ENCODE peak calls at places on chromosome 21, in ten cellular contexts. E, J, B, H, O, N, T, F, M and C are unnamed samples.

GRCh38 chr21:37087188-37087587 is 14.1 kb downstream of the TTC3 start:
- DNase-seq in E (no peak), J (peak), B (no peak), H (peak), O (no peak), N (peak), T (peak), F (peak), M (no peak), C (peak)

GRCh38 chr21:43289966-43290365 is 121.2 kb downstream of the CRYAA start:
- DNase-seq in E (no peak), J (no peak), B (no peak), H (no peak), O (no peak), N (no peak), T (no peak), F (no peak), M (no peak), C (no peak)

GRCh38 chr21:44874497-44875331 is 1.2 kb upstream of the PTTG1IP start:
- DNase-seq in E (no peak), J (peak), B (no peak), H (peak), O (peak), N (no peak), T (peak), F (no peak), M (peak), C (peak)

GRCh38 chr21:27062441-27062840 is 95.6 kb upstream of the ADAMTS5 start:
- DNase-seq in E (no peak), J (no peak), B (no peak), H (no peak), O (no peak), N (no peak), T (peak), F (no peak), M (no peak), C (no peak)

GRCh38 chr21:23936224-23936623 is 1671.1 kb downstream of the MRPL39 start:
- DNase-seq in E (no peak), J (peak), B (peak), H (peak), O (peak), N (no peak), T (peak), F (peak), M (no peak), C (no peak)

GRCh38 chr21:43902441-43902840 is 37.4 kb downstream of the AGPAT3 start:
- DNase-seq in E (no peak), J (no peak), B (no peak), H (no peak), O (no peak), N (peak), T (peak), F (no peak), M (peak), C (no peak)

GRCh38 chr21:41497836-41498235 is 10.1 kb downstream of the TMPRSS2 start:
- DNase-seq in E (no peak), J (no peak), B (no peak), H (no peak), O (no peak), N (no peak), T (no peak), F (no peak), M (no peak), C (no peak)

GRCh38 chr21:28473530-28474225 is 519.0 kb downstream of the LTN1 start:
- DNase-seq in E (no peak), J (peak), B (no peak), H (no peak), O (no peak), N (no peak), T (peak), F (no peak), M (no peak), C (no peak)

GRCh38 chr21:31798842-31799691 is 67.1 kb upstream of the SCAF4 start:
- DNase-seq in E (no peak), J (no peak), B (no peak), H (no peak), O (no peak), N (no peak), T (no peak), F (no peak), M (no peak), C (peak)

GRCh38 chr21:45543371-45543709 is 1.1 kb upstream of the SLC19A1 start:
- DNase-seq in E (no peak), J (no peak), B (no peak), H (no peak), O (no peak), N (no peak), T (no peak), F (no peak), M (peak), C (no peak)

GRCh38 chr21:45765375-45765774 is 121.8 kb downstream of the PCBP3 start:
- DNase-seq in E (no peak), J (no peak), B (no peak), H (no peak), O (no peak), N (no peak), T (no peak), F (no peak), M (no peak), C (no peak)

GRCh38 chr21:16751705-16752104 is 761.1 kb upstream of the CXADR start:
- DNase-seq in E (no peak), J (no peak), B (no peak), H (no peak), O (no peak), N (peak), T (peak), F (no peak), M (no peak), C (peak)

GRCh38 chr21:33685613-33686197 is 43.4 kb downstream of the ITSN1 start:
- DNase-seq in E (no peak), J (peak), B (no peak), H (peak), O (no peak), N (peak), T (peak), F (peak), M (no peak), C (peak)

GRCh38 chr21:45999581-46000181 is 18.1 kb downstream of the COL6A1 start:
- DNase-seq in E (no peak), J (no peak), B (no peak), H (no peak), O (no peak), N (no peak), T (no peak), F (no peak), M (peak), C (no peak)

GRCh38 chr21:35420658-35421057 is 371.6 kb upstream of the RUNX1 start:
- DNase-seq in E (no peak), J (no peak), B (no peak), H (no peak), O (no peak), N (no peak), T (no peak), F (no peak), M (no peak), C (no peak)

GRCh38 chr21:31536138-31536537 is 123.4 kb upstream of the SOD1 start:
- DNase-seq in E (no peak), J (no peak), B (no peak), H (no peak), O (no peak), N (no peak), T (no peak), F (no peak), M (no peak), C (no peak)

GRCh38 chr21:42312626-42313104 is 2.5 kb downstream of the TFF3 start:
- DNase-seq in E (no peak), J (no peak), B (no peak), H (no peak), O (no peak), N (no peak), T (no peak), F (no peak), M (no peak), C (no peak)

GRCh38 chr21:33695785-33696184 is 53.5 kb downstream of the ITSN1 start:
- DNase-seq in E (no peak), J (no peak), B (no peak), H (no peak), O (no peak), N (no peak), T (no peak), F (no peak), M (no peak), C (no peak)

GRCh38 chr21:29571949-29572348 is 273.2 kb downstream of the BACH1 start:
- DNase-seq in E (no peak), J (no peak), B (no peak), H (no peak), O (no peak), N (no peak), T (no peak), F (no peak), M (no peak), C (no peak)

GRCh38 chr21:26941436-26941835 is 25.5 kb downstream of the ADAMTS5 start:
- DNase-seq in E (no peak), J (peak), B (no peak), H (no peak), O (no peak), N (no peak), T (no peak), F (no peak), M (no peak), C (peak)

GRCh38 chr21:33042812-33043211 is 17.1 kb downstream of the OLIG2 start:
- DNase-seq in E (no peak), J (peak), B (no peak), H (no peak), O (no peak), N (peak), T (peak), F (peak), M (no peak), C (peak)

GRCh38 chr21:24486973-24487372 is 1120.3 kb downstream of the MRPL39 start:
- DNase-seq in E (no peak), J (no peak), B (no peak), H (no peak), O (no peak), N (no peak), T (no peak), F (no peak), M (no peak), C (no peak)